ENCODE peak calls at places on chromosomes 3 and 15, in five cellular contexts. M is GM12878, D is HepG2, K is K562, U is H1. W is an unnamed sample.

GRCh38 chr15:90037961-90038633 is 37.0 kb downstream of the ZNF710 start:
- DNase-seq in M (peak), D (peak), K (no peak), U (no peak), W (no peak)

GRCh38 chr15:66780172-66780972 is 78.3 kb downstream of the SMAD6 start:
- DNase-seq in M (no peak), D (no peak), K (no peak), U (no peak), W (peak)

GRCh38 chr3:111954228-111954990 is 24.4 kb upstream of the ABHD10 start:
- DNase-seq in M (no peak), D (no peak), K (no peak), U (no peak), W (no peak)

GRCh38 chr3:35932995-35933394 is 293.7 kb downstream of the ARPP21 start:
- DNase-seq in M (no peak), D (peak), K (no peak), U (no peak), W (peak)

GRCh38 chr3:126848991-126849390 is 133.9 kb upstream of the PLXNA1 start:
- DNase-seq in M (no peak), D (no peak), K (no peak), U (no peak), W (no peak)

GRCh38 chr3:73292241-73292640 is 230.8 kb downstream of the EBLN2 start:
- DNase-seq in M (no peak), D (no peak), K (no peak), U (no peak), W (no peak)

GRCh38 chr15:80604583-80605506 is 90.3 kb upstream of the ABHD17C start:
- DNase-seq in M (no peak), D (no peak), K (no peak), U (no peak), W (no peak)

GRCh38 chr15:80152896-80153876 is at the start of gene FAH:
- DNase-seq in M (no peak), D (peak), K (no peak), U (no peak), W (no peak)

GRCh38 chr3:12451960-12452359 is 32.3 kb upstream of the TSEN2 start:
- DNase-seq in M (no peak), D (no peak), K (no peak), U (no peak), W (no peak)

GRCh38 chr15:57559875-57560274 is 31.8 kb upstream of the MYZAP start:
- DNase-seq in M (no peak), D (peak), K (peak), U (peak), W (peak)

GRCh38 chr3:56800373-56801150 is 1.2 kb downstream of the ARHGEF3 start:
- DNase-seq in M (no peak), D (no peak), K (no peak), U (no peak), W (no peak)

DNA sequence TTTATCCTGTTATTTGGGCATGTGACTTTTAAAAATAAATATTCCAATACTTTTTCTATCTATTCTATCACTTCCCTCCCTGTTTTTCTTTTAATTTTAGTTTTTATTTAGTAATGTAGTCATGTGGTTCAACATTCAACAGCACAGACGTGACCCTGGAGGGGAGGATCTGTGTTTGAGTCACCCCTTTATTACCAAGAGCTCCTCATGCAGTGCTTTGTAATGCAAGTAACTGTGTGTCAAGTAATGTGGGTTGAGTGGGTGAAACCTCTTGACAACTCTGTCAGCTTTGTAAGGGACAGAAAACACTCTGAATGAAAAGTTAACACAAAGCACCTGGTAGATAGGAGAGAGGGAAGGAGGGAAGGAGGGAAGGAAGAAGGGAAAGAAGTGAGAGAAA is 89.7 kb upstream of the FGF12 start:
- DNase-seq in M (no peak), D (no peak), K (no peak), U (no peak), W (no peak)
- TF ChIP-seq HDAC2 in M (no peak), D (no peak), K (no peak), U (no peak), W (no peak)

DNA sequence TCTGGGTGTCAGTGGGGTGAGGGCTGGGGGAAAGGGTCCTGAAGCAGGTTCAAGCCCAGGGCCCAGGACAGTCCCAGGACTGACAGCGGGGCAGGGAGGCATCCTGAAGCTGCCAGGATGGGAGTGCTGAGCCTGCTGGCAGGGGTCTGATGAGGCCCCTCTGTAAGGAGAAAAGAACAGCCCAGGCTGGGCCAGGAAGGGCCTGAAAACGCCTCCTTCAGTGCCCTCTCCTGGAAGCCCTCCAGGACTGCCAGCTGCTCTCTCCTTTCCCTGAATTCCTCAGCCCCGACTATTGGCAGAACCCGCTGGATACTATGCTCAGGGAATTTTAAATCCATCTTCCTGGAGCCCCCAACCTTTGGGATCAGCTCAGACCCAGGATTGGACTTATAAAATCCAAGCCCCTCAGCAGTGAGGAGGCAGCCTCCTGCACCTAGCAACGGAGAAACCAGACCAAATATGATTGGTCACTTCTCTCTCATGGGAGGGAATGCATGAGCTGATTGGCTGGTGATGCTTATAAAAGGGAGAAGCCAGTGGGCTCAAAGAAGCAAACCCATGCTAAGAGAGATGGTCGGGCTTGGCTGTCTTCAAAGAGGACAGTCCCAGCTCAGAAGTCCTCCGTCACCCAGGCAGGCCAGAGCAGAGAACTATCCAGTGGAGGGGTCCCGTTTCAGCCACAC is 203.5 kb upstream of the LINGO1 start:
- DNase-seq in M (no peak), D (no peak), K (peak), U (no peak), W (peak)
- TF ChIP-seq MAX in M (no peak), D (no peak), K (no peak), U (no peak), W (no peak)

DNA sequence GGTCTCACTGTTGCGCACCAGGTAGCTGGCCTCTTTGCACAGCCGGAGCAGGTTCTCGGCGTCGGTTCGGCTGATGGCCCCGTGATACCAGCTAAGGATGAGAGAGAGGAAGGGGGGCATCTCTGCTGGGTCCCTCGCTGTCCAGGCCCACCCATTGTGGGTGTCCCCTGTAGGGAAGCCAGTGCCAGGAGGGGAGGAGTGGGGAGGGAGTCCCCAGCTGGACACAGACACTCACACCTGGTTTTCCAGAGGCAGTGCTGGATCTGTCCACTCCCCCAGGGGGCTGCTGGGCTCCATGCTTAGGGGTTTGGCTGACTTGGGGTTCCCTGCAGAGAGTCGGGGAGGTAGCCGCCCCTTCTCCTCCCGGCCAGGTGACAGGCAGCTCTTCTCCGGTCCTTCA is 15.9 kb downstream of the SHF start:
- DNase-seq in M (no peak), D (no peak), K (no peak), U (no peak), W (no peak)
- TF ChIP-seq HDAC2 in M (no peak), D (no peak), K (no peak), U (no peak), W (no peak)

GRCh38 chr3:148881286-148881685 is 16.2 kb downstream of the CPA3 start:
- DNase-seq in M (no peak), D (no peak), K (no peak), U (no peak), W (no peak)

GRCh38 chr3:148878073-148878472 is 13.0 kb downstream of the CPA3 start:
- DNase-seq in M (no peak), D (no peak), K (no peak), U (no peak), W (no peak)

GRCh38 chr3:148882288-148882687 is 17.2 kb downstream of the CPA3 start:
- DNase-seq in M (no peak), D (no peak), K (no peak), U (no peak), W (no peak)

GRCh38 chr3:148880681-148881080 is 15.6 kb downstream of the CPA3 start:
- DNase-seq in M (no peak), D (peak), K (no peak), U (no peak), W (peak)

GRCh38 chr3:148879256-148879655 is 14.2 kb downstream of the CPA3 start:
- DNase-seq in M (no peak), D (no peak), K (no peak), U (no peak), W (no peak)
- TF ChIP-seq MAX in M (no peak), D (no peak), K (no peak), U (no peak), W (no peak)

DNA sequence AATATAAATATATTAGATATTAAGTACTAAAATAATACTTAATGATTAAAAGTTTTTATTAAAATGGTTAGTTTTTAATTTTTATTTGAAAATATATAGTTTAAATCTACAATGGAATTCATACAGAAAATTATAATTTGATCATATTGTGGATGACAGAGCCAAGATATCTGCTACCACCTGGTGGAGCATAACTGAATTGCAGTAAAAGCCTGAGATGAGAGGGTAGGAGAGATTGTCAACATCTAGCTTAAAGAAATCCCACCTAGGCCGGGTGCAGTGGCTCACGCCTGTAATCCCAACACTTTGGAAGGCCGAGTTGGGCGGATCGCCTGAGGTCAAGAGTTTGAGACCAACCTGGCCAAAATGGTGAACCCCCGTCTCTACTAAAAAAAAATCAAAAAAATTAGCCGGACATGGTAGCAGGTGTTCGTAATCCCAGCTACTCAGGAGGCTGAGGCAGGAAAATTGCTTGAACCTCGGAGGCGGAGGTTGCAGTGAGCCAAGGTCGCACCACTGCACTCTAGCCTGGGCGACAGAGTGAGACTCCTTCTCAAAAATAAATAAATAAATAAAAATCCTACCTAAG is 25.1 kb upstream of the CSTA start:
- DNase-seq in M (no peak), D (peak), K (peak), U (peak), W (peak)
- TF ChIP-seq HDAC2 in M (no peak), D (no peak), K (no peak), U (no peak), W (no peak)

GRCh38 chr3:15683253-15683652 is 81.7 kb downstream of the BTD start:
- DNase-seq in M (no peak), D (no peak), K (no peak), U (no peak), W (no peak)
- TF ChIP-seq MAX in M (no peak), D (no peak), K (no peak), U (no peak), W (no peak)

GRCh38 chr3:122975924-122976293 is 51.7 kb downstream of the SEMA5B start:
- DNase-seq in M (no peak), D (no peak), K (no peak), U (no peak), W (no peak)
- TF ChIP-seq HDAC2 in M (no peak), D (no peak), K (no peak), U (no peak), W (no peak)

DNA sequence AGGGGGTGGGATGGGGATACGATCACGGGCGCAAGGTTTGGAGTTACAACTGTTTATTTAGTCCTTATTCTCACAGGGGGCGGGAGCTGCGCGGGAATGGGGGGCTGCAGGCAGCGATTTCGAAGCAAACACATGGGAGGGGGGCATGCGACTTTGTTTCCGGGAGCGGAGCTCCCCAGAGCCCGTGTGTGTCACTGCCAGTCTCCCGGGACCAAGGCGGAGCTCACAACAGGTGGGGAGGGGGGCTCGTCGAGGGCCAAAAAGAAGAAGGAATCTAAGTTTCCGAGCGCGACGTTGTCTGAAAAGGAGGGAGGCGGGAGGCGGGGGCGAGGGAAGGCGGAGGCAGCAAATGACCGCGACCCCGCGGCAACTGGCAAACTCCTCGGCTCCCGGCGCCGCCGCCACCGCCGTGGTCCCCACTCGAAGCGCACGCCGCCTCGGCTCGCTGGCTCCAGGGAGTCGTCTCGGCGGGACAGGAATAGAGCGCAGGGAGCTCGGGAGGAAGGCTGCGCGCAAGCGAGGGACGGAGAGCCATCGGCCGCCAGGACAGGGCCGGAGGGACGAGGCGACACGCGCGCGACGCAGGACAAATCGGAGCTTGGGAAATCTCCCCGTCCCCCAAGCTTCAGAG is 1.4 kb downstream of the FOXP1 start:
- DNase-seq in M (no peak), D (peak), K (peak), U (no peak), W (peak)
- TF ChIP-seq MAX in M (no peak), D (peak), K (peak), U (no peak), W (peak)

W was measured in A549.